ENCODE peak calls at places on chromosome 12, in four cellular contexts. Q, C, D and P are unnamed samples.

GRCh38 chr12:32482226-32482625 is 82.9 kb downstream of the FGD4 start:
- DNase-seq in Q (no peak), C (peak), D (no peak), P (no peak)

GRCh38 chr12:49046129-49046895 is 14.3 kb downstream of the KMT2D start:
- DNase-seq in Q (no peak), C (no peak), D (peak), P (peak)

GRCh38 chr12:64252708-64253107 is 30.6 kb upstream of the KICS2 start:
- DNase-seq in Q (no peak), C (peak), D (no peak), P (no peak)

GRCh38 chr12:9868951-9869306 is 225 bp downstream of the CLEC2B start:
- DNase-seq in Q (peak), C (peak), D (no peak), P (no peak)

GRCh38 chr12:93173178-93173957 is 204.4 kb upstream of the NUDT4 start:
- DNase-seq in Q (peak), C (no peak), D (no peak), P (no peak)

GRCh38 chr12:32926356-32926755 is 29.8 kb upstream of the PKP2 start:
- DNase-seq in Q (no peak), C (no peak), D (no peak), P (no peak)

GRCh38 chr12:125137776-125138344 is 72.6 kb downstream of the AACS start:
- DNase-seq in Q (no peak), C (no peak), D (no peak), P (no peak)

GRCh38 chr12:127774828-127775227 is 492.1 kb upstream of the TMEM132C start:
- DNase-seq in Q (no peak), C (no peak), D (no peak), P (no peak)

GRCh38 chr12:64550758-64551157 is 59.5 kb upstream of the RASSF3 start:
- DNase-seq in Q (no peak), C (no peak), D (peak), P (no peak)

GRCh38 chr12:49809369-49810158 is 18.6 kb downstream of the NCKAP5L start:
- DNase-seq in Q (no peak), C (no peak), D (no peak), P (no peak)

GRCh38 chr12:9588749-9589148 is 19.0 kb downstream of the KLRB1 start:
- DNase-seq in Q (no peak), C (no peak), D (no peak), P (no peak)

GRCh38 chr12:123705935-123706334 is 6.2 kb upstream of the ATP6V0A2 start:
- DNase-seq in Q (peak), C (peak), D (no peak), P (no peak)

GRCh38 chr12:47816646-47817271 is 2.9 kb downstream of the HDAC7 start:
- DNase-seq in Q (no peak), C (peak), D (peak), P (peak)

GRCh38 chr12:73632191-73632590 is 905.4 kb upstream of the ATXN7L3B start:
- DNase-seq in Q (no peak), C (no peak), D (no peak), P (no peak)

GRCh38 chr12:75444444-75445136 is 36.0 kb upstream of the GLIPR1 start:
- DNase-seq in Q (peak), C (peak), D (no peak), P (no peak)

GRCh38 chr12:53097564-53098353 is at the start of gene IGFBP6:
- DNase-seq in Q (peak), C (peak), D (peak), P (peak)

GRCh38 chr12:116959845-116960514 is 49.2 kb downstream of the FBXW8 start:
- DNase-seq in Q (no peak), C (no peak), D (no peak), P (no peak)

GRCh38 chr12:95733156-95733825 is 57.3 kb downstream of the NTN4 start:
- DNase-seq in Q (peak), C (peak), D (no peak), P (no peak)

GRCh38 chr12:113221997-113222729 is 899 bp downstream of the TPCN1 start:
- DNase-seq in Q (no peak), C (no peak), D (no peak), P (peak)

GRCh38 chr12:68397566-68398158 is 65.5 kb upstream of the MDM1 start:
- DNase-seq in Q (no peak), C (peak), D (no peak), P (no peak)

GRCh38 chr12:60148831-60149230 is 553.0 kb downstream of the SLC16A7 start:
- DNase-seq in Q (peak), C (peak), D (no peak), P (no peak)

GRCh38 chr12:65728913-65729793 is 95.1 kb upstream of the HMGA2 start:
- DNase-seq in Q (peak), C (no peak), D (no peak), P (peak)

GRCh38 chr12:111677186-111677585 is 8.6 kb downstream of the BRAP start:
- DNase-seq in Q (no peak), C (no peak), D (no peak), P (no peak)
- H3K4me3 ChIP-seq in Q (no peak), C (no peak), D (no peak), P (no peak)

GRCh38 chr12:120774169-120774916 is 48.7 kb downstream of the ACADS start:
- DNase-seq in Q (no peak), C (no peak), D (no peak), P (no peak)

GRCh38 chr12:120771097-120771496 is 45.5 kb downstream of the ACADS start:
- DNase-seq in Q (peak), C (no peak), D (no peak), P (peak)

GRCh38 chr12:120775862-120776552 is 50.4 kb downstream of the ACADS start:
- DNase-seq in Q (no peak), C (peak), D (no peak), P (no peak)
- TF ChIP-seq CTCF in Q (no peak), C (peak), D (no peak), P (peak)

DNA sequence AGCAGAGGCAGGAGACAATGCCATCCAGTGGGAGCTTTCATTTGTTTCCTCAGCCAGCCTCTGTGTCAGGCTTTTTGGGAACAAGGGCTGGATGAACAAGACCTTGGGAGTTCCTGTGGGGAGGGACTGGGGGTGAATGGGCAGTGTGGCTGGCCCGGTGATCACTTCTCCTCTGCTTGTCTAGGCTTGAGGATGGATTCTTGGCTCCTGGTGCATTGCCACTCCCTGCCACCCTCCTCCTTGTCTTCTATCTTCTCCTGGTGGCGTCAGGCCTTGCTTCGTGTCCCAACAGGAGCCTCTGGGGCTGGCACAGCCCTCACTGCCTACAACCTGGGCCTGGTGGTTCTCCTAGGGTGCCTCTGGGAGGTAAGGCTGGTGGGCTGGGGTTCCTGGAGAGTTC is 25.0 kb upstream of the KCNA5 start:
- DNase-seq in Q (no peak), C (no peak), D (no peak), P (no peak)
- H3K4me3 ChIP-seq in Q (no peak), C (no peak), D (no peak), P (no peak)

GRCh38 chr12:34304001-34304400 is 281.7 kb downstream of the ALG10 start:
- DNase-seq in Q (no peak), C (no peak), D (no peak), P (peak)
- TF ChIP-seq CTCF in Q (no peak), C (no peak), D (no peak), P (no peak)

DNA sequence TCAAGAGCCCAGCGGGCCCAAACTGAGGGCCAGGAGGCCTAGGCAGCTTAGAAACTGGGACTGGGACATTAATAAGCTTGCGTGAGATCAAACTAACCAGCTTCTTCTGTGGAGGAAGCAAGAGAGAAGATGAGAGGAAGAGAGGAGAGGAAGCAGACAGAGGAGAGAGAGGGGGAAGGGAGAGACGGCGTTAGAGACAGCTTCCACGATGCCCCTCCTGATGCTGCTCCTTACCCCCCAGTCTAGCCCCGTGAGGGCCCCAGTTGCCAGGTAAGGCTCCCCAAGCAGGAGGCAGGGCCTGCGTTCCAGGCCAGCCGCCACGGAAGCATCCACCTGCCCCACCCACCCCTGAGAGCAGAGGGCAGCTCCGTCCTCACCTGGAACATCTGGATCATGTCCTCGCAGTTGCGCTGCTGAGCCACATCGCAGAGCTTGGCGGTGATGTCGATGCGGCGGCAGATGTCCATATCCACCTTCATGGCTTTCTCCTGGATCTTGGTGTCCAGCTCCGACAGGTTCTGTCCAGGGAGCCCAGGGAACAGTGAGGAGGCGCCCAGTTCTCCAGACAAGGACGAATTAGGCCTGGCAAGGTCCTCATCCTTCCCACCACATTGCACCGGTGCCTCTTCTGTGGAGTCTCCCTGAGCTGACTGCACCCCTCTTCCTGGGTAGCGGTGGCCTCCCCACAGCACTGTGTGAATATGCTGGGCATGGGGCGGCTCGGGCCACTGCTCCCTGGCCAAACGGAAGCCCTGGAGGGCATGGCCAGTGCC is 6.3 kb downstream of the IFFO1 start:
- DNase-seq in Q (no peak), C (no peak), D (peak), P (no peak)
- H3K4me3 ChIP-seq in Q (no peak), C (no peak), D (no peak), P (no peak)

DNA sequence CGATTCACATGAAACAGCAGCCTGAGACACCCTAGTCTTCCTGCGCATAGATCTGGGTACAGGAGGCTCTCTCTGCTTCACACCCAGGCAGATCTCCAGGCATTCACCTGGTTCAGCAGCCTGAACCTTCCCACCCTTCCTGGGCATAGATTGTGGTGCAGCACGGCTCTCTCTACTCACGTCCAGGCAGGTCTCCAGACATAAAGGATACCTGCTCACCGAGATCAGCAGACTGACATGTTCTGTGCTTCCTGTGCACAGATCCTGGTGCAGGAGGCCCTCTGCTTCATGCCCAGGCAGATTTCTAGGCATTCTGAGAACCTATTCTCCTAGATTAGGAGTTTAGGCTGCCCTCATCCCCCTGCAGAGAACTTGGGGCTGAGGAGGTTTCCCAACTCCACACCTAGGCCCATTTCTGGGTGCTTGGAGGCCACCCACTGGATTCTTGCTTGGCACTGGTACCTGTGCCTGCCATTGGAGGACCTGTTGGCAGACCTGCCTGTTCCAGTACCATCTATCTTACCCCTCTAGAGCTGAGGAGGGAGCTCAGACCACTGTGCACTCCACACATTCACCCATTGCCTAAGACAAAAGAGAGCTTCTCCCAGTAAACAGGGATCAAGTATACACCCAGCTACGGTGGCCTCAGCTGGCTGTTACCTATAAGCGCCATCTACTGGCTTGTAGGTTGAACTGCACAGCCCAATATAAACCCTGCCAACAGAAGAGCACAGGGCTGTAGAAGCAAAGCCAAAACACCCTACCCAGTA is 28.0 kb upstream of the GARIN6 start:
- DNase-seq in Q (peak), C (peak), D (no peak), P (no peak)
- TF ChIP-seq CTCF in Q (peak), C (peak), D (no peak), P (peak)

GRCh38 chr12:132506328-132506727 is 16.4 kb downstream of the FBRSL1 start:
- DNase-seq in Q (no peak), C (no peak), D (no peak), P (no peak)
- H3K4me3 ChIP-seq in Q (no peak), C (peak), D (peak), P (no peak)

GRCh38 chr12:24600996-24601395 is 347.9 kb downstream of the BCAT1 start:
- DNase-seq in Q (peak), C (peak), D (no peak), P (no peak)
- TF ChIP-seq CTCF in Q (no peak), C (no peak), D (no peak), P (no peak)